ENCODE peak calls at places on chromosomes 16 and 17, in ten cellular contexts. M, I, Z, N, Y, X, T, A, F and E are unnamed samples.

GRCh38 chr17:1153795-1154546 is 25.8 kb downstream of the ABR start:
- DNase-seq in X (no peak), F (no peak), T (no peak), Z (peak), A (no peak), N (peak), I (peak), Y (no peak), M (no peak), E (no peak)

GRCh38 chr17:74833501-74834361 is 26.0 kb downstream of the GRIN2C start:
- DNase-seq in X (peak), Y (no peak), T (no peak), I (peak), M (no peak), Z (no peak), N (peak), F (no peak), A (no peak), E (no peak)

GRCh38 chr16:4411684-4412083 is 4.7 kb downstream of the CORO7 start:
- DNase-seq in A (no peak), M (no peak), X (no peak), I (peak), F (no peak), T (no peak), N (no peak), Y (no peak), Z (peak), E (no peak)

GRCh38 chr17:64007838-64008282 is 9.7 kb downstream of the PRR29 start:
- DNase-seq in A (no peak), X (no peak), T (no peak), I (no peak), F (no peak), Y (no peak), Z (no peak), M (no peak), N (no peak), E (no peak)

GRCh38 chr16:58306327-58306726 is 11.5 kb upstream of the PRSS54 start:
- DNase-seq in Z (no peak), N (peak), T (peak), X (no peak), Y (peak), I (peak), F (peak), A (no peak), M (no peak), E (no peak)

GRCh38 chr17:27816946-27817345 is 16.6 kb upstream of the NOS2 start:
- DNase-seq in I (no peak), M (no peak), T (no peak), N (no peak), Z (no peak), X (no peak), Y (no peak), F (no peak), A (no peak), E (no peak)

GRCh38 chr17:2412561-2413021 is 11.7 kb upstream of the MNT start:
- DNase-seq in Y (no peak), A (no peak), T (peak), X (no peak), N (peak), Z (no peak), M (no peak), I (peak), F (no peak), E (no peak)

GRCh38 chr16:66490774-66491715 is 58.9 kb downstream of the TK2 start:
- DNase-seq in A (no peak), X (no peak), I (no peak), N (no peak), F (no peak), Y (no peak), Z (no peak), T (no peak), M (no peak), E (no peak)

GRCh38 chr17:81207610-81208581 is 14.9 kb downstream of the CEP131 start:
- DNase-seq in Z (no peak), M (no peak), X (no peak), A (no peak), N (no peak), I (no peak), Y (no peak), T (no peak), F (no peak), E (no peak)

GRCh38 chr17:1961187-1961586 is 63.9 kb downstream of the RTN4RL1 start:
- DNase-seq in A (no peak), T (no peak), F (no peak), I (no peak), X (no peak), M (peak), N (no peak), Z (no peak), Y (no peak), E (no peak)

GRCh38 chr16:1752853-1753252 is 18.5 kb downstream of the NME3 start:
- DNase-seq in I (no peak), Y (no peak), N (no peak), T (no peak), M (no peak), X (no peak), A (no peak), F (no peak), Z (no peak), E (no peak)

GRCh38 chr17:38428643-38429371 is 543 bp downstream of the ARHGAP23 start:
- DNase-seq in Y (no peak), N (no peak), F (no peak), I (peak), T (peak), A (no peak), M (no peak), X (no peak), Z (peak), E (no peak)

GRCh38 chr17:47624727-47625068 is 25.0 kb upstream of the KPNB1 start:
- DNase-seq in A (no peak), M (no peak), I (no peak), N (no peak), F (no peak), Y (no peak), Z (no peak), T (no peak), X (no peak), E (no peak)

GRCh38 chr16:35339337-35339736 is 1879.9 kb downstream of the TP53TG3F start:
- DNase-seq in T (no peak), A (no peak), N (no peak), I (no peak), Z (no peak), Y (no peak), F (no peak), M (no peak), X (no peak), E (no peak)

GRCh38 chr17:74453665-74454196 is 12.7 kb upstream of the CD300A start:
- DNase-seq in X (no peak), F (peak), A (peak), Y (peak), I (peak), Z (peak), T (peak), N (no peak), M (no peak), E (no peak)

GRCh38 chr17:76714822-76715461 is 4.2 kb upstream of the MXRA7 start:
- DNase-seq in X (no peak), F (peak), T (peak), Z (peak), N (no peak), Y (peak), M (no peak), I (peak), A (peak), E (no peak)

GRCh38 chr16:70715113-70715711 is 29.4 kb upstream of the MTSS2 start:
- DNase-seq in Z (peak), Y (no peak), F (no peak), I (peak), M (no peak), X (no peak), A (no peak), N (peak), T (no peak), E (no peak)

GRCh38 chr16:85555549-85556455 is 57.3 kb upstream of the GSE1 start:
- DNase-seq in N (no peak), Z (no peak), Y (peak), I (peak), F (no peak), T (peak), M (no peak), X (no peak), A (no peak), E (peak)

GRCh38 chr17:40530988-40531971 is 29.9 kb upstream of the TNS4 start:
- DNase-seq in X (no peak), I (no peak), Z (peak), Y (peak), F (peak), T (no peak), M (no peak), A (no peak), N (no peak), E (no peak)

GRCh38 chr16:14958970-14959369 is 15.9 kb upstream of the PDXDC1 start:
- DNase-seq in M (no peak), T (no peak), Z (no peak), Y (no peak), X (no peak), I (no peak), N (no peak), F (no peak), A (no peak), E (no peak)

GRCh38 chr17:18381158-18381952 is 3.8 kb downstream of the EVPLL start:
- DNase-seq in I (no peak), Z (no peak), A (no peak), Y (no peak), M (no peak), T (no peak), F (no peak), N (no peak), X (no peak), E (no peak)

GRCh38 chr16:8848231-8848938 is 20.4 kb downstream of the CARHSP1 start:
- DNase-seq in F (no peak), Y (no peak), M (no peak), X (no peak), Z (peak), I (peak), T (no peak), A (no peak), N (no peak), E (no peak)

GRCh38 chr16:12436201-12436657 is 367.5 kb downstream of the CPPED1 start:
- DNase-seq in N (no peak), Z (no peak), T (peak), F (no peak), I (no peak), Y (no peak), M (peak), X (no peak), A (no peak), E (no peak)

GRCh38 chr16:30526137-30526822 is at the start of gene ZNF768:
- DNase-seq in T (peak), F (no peak), M (peak), I (peak), Z (no peak), A (no peak), Y (no peak), N (no peak), X (no peak), E (no peak)

GRCh38 chr16:22123146-22123545 is 30.8 kb downstream of the VWA3A start:
- DNase-seq in X (no peak), A (no peak), I (peak), T (no peak), F (no peak), N (no peak), Y (no peak), Z (no peak), M (no peak), E (no peak)

GRCh38 chr17:11880714-11881113 is 116.6 kb downstream of the ZNF18 start:
- DNase-seq in F (no peak), I (peak), A (no peak), X (no peak), M (no peak), Y (no peak), N (no peak), Z (no peak), T (no peak), E (peak)

GRCh38 chr17:34006126-34006525 is 249.0 kb upstream of the CCL2 start:
- DNase-seq in I (no peak), Y (no peak), A (no peak), F (no peak), M (no peak), N (no peak), X (no peak), T (no peak), Z (no peak), E (no peak)

GRCh38 chr17:2784864-2785263 is 11.4 kb upstream of the RAP1GAP2 start:
- DNase-seq in I (no peak), M (no peak), Z (no peak), X (no peak), A (no peak), N (no peak), Y (no peak), T (no peak), F (no peak), E (no peak)

GRCh38 chr16:85777583-85778310 is 21.6 kb downstream of the EMC8 start:
- DNase-seq in Z (no peak), F (no peak), A (no peak), N (no peak), M (no peak), X (no peak), I (no peak), Y (no peak), T (no peak), E (no peak)

GRCh38 chr17:48970224-48970623 is 1.8 kb upstream of the GIP start:
- DNase-seq in Y (no peak), M (no peak), A (no peak), N (no peak), Z (no peak), F (no peak), X (no peak), T (no peak), I (peak), E (no peak)

GRCh38 chr16:68332411-68333121 is 21.7 kb downstream of the PRMT7 start:
- DNase-seq in N (no peak), Z (no peak), X (peak), A (no peak), Y (peak), T (peak), M (no peak), F (no peak), I (peak), E (no peak)

GRCh38 chr16:66274335-66275110 is 92.0 kb upstream of the CDH5 start:
- DNase-seq in Z (no peak), A (no peak), I (peak), X (no peak), Y (no peak), M (no peak), N (no peak), T (no peak), F (no peak), E (no peak)